ENCODE peak calls at places on chromosome 1, in eight cellular contexts. One of them, this sample, is unnamed.

GRCh38 chr1:116666747-116667576 is 571 bp downstream of the IGSF3 start:
- DNase-seq in HFF-Myc: no peak
- DNase-seq in EH: no peak
- DNase-seq in H9: no peak
- DNase-seq in Calu3: peak; percentile 6
- DNase-seq in activated naive CD4-positive, alpha-beta T cell: no peak
- DNase-seq in IMR-90: no peak
- DNase-seq in memory B cell: no peak
- DNase-seq in this sample: no peak

GRCh38 chr1:30322859-30323257 is 400.5 kb downstream of the MATN1 start:
- DNase-seq in Calu3: no peak
- DNase-seq in EH: no peak
- DNase-seq in activated naive CD4-positive, alpha-beta T cell: no peak
- DNase-seq in HFF-Myc: no peak
- DNase-seq in IMR-90: no peak
- DNase-seq in H9: peak; percentile 51
- DNase-seq in memory B cell: no peak
- DNase-seq in this sample: no peak

GRCh38 chr1:5650283-5651026 is 341.8 kb downstream of the NPHP4 start:
- DNase-seq in HFF-Myc: no peak
- DNase-seq in EH: no peak
- DNase-seq in memory B cell: no peak
- DNase-seq in H9: peak; percentile 19
- DNase-seq in IMR-90: no peak
- DNase-seq in Calu3: no peak
- DNase-seq in activated naive CD4-positive, alpha-beta T cell: no peak
- DNase-seq in this sample: no peak

GRCh38 chr1:155219592-155220031 is 11.1 kb downstream of the MTX1 start:
- DNase-seq in HFF-Myc: no peak
- DNase-seq in EH: peak; percentile 32
- DNase-seq in Calu3: no peak
- DNase-seq in activated naive CD4-positive, alpha-beta T cell: no peak
- DNase-seq in memory B cell: no peak
- DNase-seq in IMR-90: no peak
- DNase-seq in H9: peak; percentile 50
- DNase-seq in this sample: no peak

GRCh38 chr1:22186316-22186715 is 43.4 kb upstream of the WNT4 start:
- DNase-seq in IMR-90: no peak
- DNase-seq in H9: no peak
- DNase-seq in EH: no peak
- DNase-seq in HFF-Myc: no peak
- DNase-seq in memory B cell: no peak
- DNase-seq in Calu3: no peak
- DNase-seq in activated naive CD4-positive, alpha-beta T cell: no peak
- DNase-seq in this sample: no peak

GRCh38 chr1:62391369-62391971 is 45.4 kb upstream of the USP1 start:
- DNase-seq in activated naive CD4-positive, alpha-beta T cell: no peak
- DNase-seq in HFF-Myc: no peak
- DNase-seq in memory B cell: no peak
- DNase-seq in H9: peak; percentile 76
- DNase-seq in IMR-90: no peak
- DNase-seq in Calu3: peak; percentile 18
- DNase-seq in EH: peak; percentile 26
- DNase-seq in this sample: no peak

GRCh38 chr1:55235722-55236121 is 20.6 kb upstream of the USP24 start:
- DNase-seq in memory B cell: no peak
- DNase-seq in EH: peak; percentile 91
- DNase-seq in H9: no peak
- DNase-seq in Calu3: peak; percentile 11
- DNase-seq in activated naive CD4-positive, alpha-beta T cell: no peak
- DNase-seq in IMR-90: peak; percentile 85
- DNase-seq in HFF-Myc: peak; percentile 33
- DNase-seq in this sample: no peak

GRCh38 chr1:105865546-105865945 is 1190.9 kb upstream of the PRMT6 start:
- DNase-seq in activated naive CD4-positive, alpha-beta T cell: no peak
- DNase-seq in Calu3: no peak
- DNase-seq in IMR-90: no peak
- DNase-seq in H9: no peak
- DNase-seq in HFF-Myc: no peak
- DNase-seq in EH: no peak
- DNase-seq in memory B cell: no peak
- DNase-seq in this sample: no peak

GRCh38 chr1:229629251-229629650 is 3.2 kb downstream of the URB2 start:
- DNase-seq in EH: peak; percentile 73
- DNase-seq in H9: no peak
- DNase-seq in memory B cell: no peak
- DNase-seq in activated naive CD4-positive, alpha-beta T cell: no peak
- DNase-seq in Calu3: no peak
- DNase-seq in IMR-90: peak; percentile 88
- DNase-seq in HFF-Myc: no peak
- DNase-seq in this sample: no peak

GRCh38 chr1:211335507-211336157 is 9.0 kb downstream of the TRAF5 start:
- DNase-seq in H9: peak; percentile 22
- DNase-seq in EH: no peak
- DNase-seq in HFF-Myc: no peak
- DNase-seq in memory B cell: no peak
- DNase-seq in IMR-90: no peak
- DNase-seq in activated naive CD4-positive, alpha-beta T cell: no peak
- DNase-seq in Calu3: no peak
- DNase-seq in this sample: no peak